ENCODE peak calls at places on chromosome 7, in eight cellular contexts. W is skeletal muscle cell; V is sigmoid colon; R is AG04450; P is naive thymus-derived CD4-positive, alpha-beta T cell; M is tibial nerve; E is heart left ventricle; L is adipocyte. Q is an unnamed sample.

GRCh38 chr7:64183126-64183742 is 23.8 kb upstream of the ZNF735 start:
- DNase-seq in W (no peak), V (no peak), E (no peak), M (no peak), P (peak), L (peak), R (no peak), Q (peak)

GRCh38 chr7:143494622-143495021 is 16.9 kb downstream of the TAS2R41 start:
- DNase-seq in V (no peak), L (peak), P (no peak), W (no peak), E (no peak), M (no peak), R (no peak), Q (no peak)

GRCh38 chr7:135710417-135711138 is 17.4 kb downstream of the SLC13A4 start:
- DNase-seq in V (no peak), L (no peak), P (no peak), E (no peak), W (no peak), M (no peak), R (no peak), Q (no peak)

GRCh38 chr7:106126170-106126938 is 14.2 kb upstream of the SYPL1 start:
- DNase-seq in L (no peak), P (peak), R (no peak), E (no peak), W (peak), M (no peak), V (no peak), Q (no peak)

GRCh38 chr7:157851501-157852067 is 514.8 kb downstream of the DNAJB6 start:
- DNase-seq in R (no peak), V (peak), P (peak), L (no peak), E (peak), M (peak), W (no peak), Q (peak)

GRCh38 chr7:79377097-79377496 is 76.4 kb downstream of the MAGI2 start:
- DNase-seq in M (no peak), V (no peak), L (peak), W (peak), R (no peak), E (no peak), P (no peak), Q (no peak)

GRCh38 chr7:74525881-74526280 is 72.2 kb downstream of the GTF2IRD1 start:
- DNase-seq in M (no peak), W (no peak), V (no peak), E (no peak), R (no peak), L (no peak), P (no peak), Q (no peak)

GRCh38 chr7:5532520-5533335 is 109.1 kb upstream of the TNRC18 start:
- DNase-seq in L (no peak), P (peak), M (no peak), E (no peak), R (no peak), W (no peak), V (peak), Q (peak)

GRCh38 chr7:127833641-127834040 is 181.6 kb downstream of the SND1 start:
- DNase-seq in R (no peak), W (peak), M (no peak), L (peak), P (no peak), V (no peak), E (no peak), Q (no peak)

GRCh38 chr7:371779-372545 is 82.0 kb downstream of the FOXL3 start:
- DNase-seq in V (peak), W (no peak), E (no peak), L (no peak), M (peak), P (no peak), R (no peak), Q (peak)

GRCh38 chr7:159120540-159120919 is 24.1 kb downstream of the VIPR2 start:
- DNase-seq in P (no peak), L (no peak), E (no peak), W (no peak), M (no peak), R (no peak), V (no peak), Q (peak)

GRCh38 chr7:20280475-20281351 is 50.0 kb upstream of the ITGB8 start:
- DNase-seq in V (no peak), R (peak), W (peak), L (peak), P (no peak), M (no peak), E (no peak), Q (no peak)

GRCh38 chr7:153392726-153393125 is 633.2 kb downstream of the ACTR3B start:
- DNase-seq in M (no peak), V (no peak), W (no peak), L (no peak), P (no peak), R (no peak), E (no peak), Q (no peak)

GRCh38 chr7:29995652-29996051 is 6.1 kb upstream of the SCRN1 start:
- DNase-seq in V (no peak), W (no peak), R (no peak), P (no peak), M (no peak), L (peak), E (no peak), Q (no peak)

GRCh38 chr7:157700237-157701005 is 363.6 kb downstream of the DNAJB6 start:
- DNase-seq in P (no peak), V (peak), R (no peak), W (no peak), E (no peak), L (no peak), M (no peak), Q (no peak)

GRCh38 chr7:78912781-78913180 is 540.7 kb downstream of the MAGI2 start:
- DNase-seq in P (no peak), M (no peak), R (no peak), W (peak), E (no peak), V (no peak), L (peak), Q (no peak)

GRCh38 chr7:106561151-106561550 is 99.8 kb downstream of the CCDC71L start:
- DNase-seq in P (no peak), E (no peak), V (no peak), R (no peak), M (no peak), W (no peak), L (no peak), Q (no peak)

GRCh38 chr7:149420006-149420405 is 40.9 kb downstream of the ZNF777 start:
- DNase-seq in P (no peak), M (no peak), E (no peak), V (no peak), W (no peak), R (no peak), L (no peak), Q (no peak)

GRCh38 chr7:149423441-149423970 is 37.4 kb downstream of the ZNF777 start:
- DNase-seq in W (no peak), L (no peak), R (no peak), M (no peak), P (no peak), E (no peak), V (no peak), Q (no peak)

GRCh38 chr7:149422065-149422913 is 38.6 kb downstream of the ZNF777 start:
- DNase-seq in R (peak), E (peak), M (no peak), P (peak), V (no peak), L (peak), W (peak), Q (peak)

GRCh38 chr7:149427096-149427680 is 33.7 kb downstream of the ZNF777 start:
- DNase-seq in R (no peak), M (no peak), V (no peak), E (no peak), P (no peak), W (no peak), L (peak), Q (no peak)

GRCh38 chr7:149422914-149423285 is 38.0 kb downstream of the ZNF777 start:
- DNase-seq in M (no peak), L (no peak), P (peak), W (no peak), E (no peak), R (no peak), V (no peak), Q (no peak)
- H3K4me3 ChIP-seq in M (peak), L (peak), P (peak), W (peak), E (peak), R (peak), V (peak), Q (peak)

GRCh38 chr7:41701542-41701941 is 1.3 kb downstream of the INHBA start:
- DNase-seq in M (no peak), R (no peak), W (no peak), E (no peak), V (no peak), P (no peak), L (peak), Q (no peak)

GRCh38 chr7:41699532-41699931 is 3.4 kb downstream of the INHBA start:
- DNase-seq in W (no peak), R (no peak), V (no peak), M (no peak), L (peak), E (no peak), P (no peak), Q (no peak)

GRCh38 chr7:41700044-41700471 is 2.8 kb downstream of the INHBA start:
- DNase-seq in M (no peak), R (no peak), P (no peak), V (no peak), E (no peak), L (peak), W (no peak), Q (no peak)

GRCh38 chr7:41702635-41703371 is at the start of gene INHBA:
- DNase-seq in W (peak), P (no peak), L (peak), V (no peak), E (no peak), R (peak), M (no peak), Q (no peak)

DNA sequence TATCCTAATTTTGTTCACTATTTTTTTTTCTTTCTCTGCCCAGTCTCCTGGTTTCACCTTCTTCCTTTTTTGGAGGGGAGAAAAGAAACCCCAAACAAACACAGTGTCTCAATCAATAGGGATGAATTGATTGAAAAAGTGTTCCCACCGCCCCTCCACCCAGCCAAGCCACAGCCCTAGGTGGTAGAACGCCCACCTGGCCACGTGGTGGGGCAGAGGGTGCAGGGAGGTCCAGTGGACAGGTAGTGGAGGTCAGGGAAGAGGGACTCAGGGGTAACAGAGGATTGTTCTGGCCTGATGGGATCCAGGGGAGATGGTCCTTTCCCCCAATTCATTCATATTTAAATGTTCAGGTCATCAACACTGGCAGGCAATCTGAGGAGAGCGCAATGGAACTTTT is 1.8 kb downstream of the INHBA start:
- DNase-seq in P (no peak), M (no peak), E (no peak), W (no peak), L (no peak), V (no peak), R (no peak), Q (no peak)
- H3K4me3 ChIP-seq in P (no peak), M (peak), E (no peak), W (peak), L (peak), V (no peak), R (peak), Q (no peak)

GRCh38 chr7:15643000-15643705 is 43.3 kb downstream of the MEOX2 start:
- DNase-seq in W (no peak), L (no peak), E (no peak), M (no peak), R (no peak), V (no peak), P (no peak), Q (no peak)

GRCh38 chr7:15652776-15653290 is 33.6 kb downstream of the MEOX2 start:
- DNase-seq in V (no peak), E (no peak), R (no peak), L (peak), P (no peak), M (no peak), W (no peak), Q (no peak)

GRCh38 chr7:15651693-15652092 is 34.8 kb downstream of the MEOX2 start:
- DNase-seq in V (no peak), M (no peak), L (no peak), W (no peak), E (no peak), P (no peak), R (no peak), Q (no peak)

GRCh38 chr7:15647309-15647708 is 39.2 kb downstream of the MEOX2 start:
- DNase-seq in V (no peak), P (no peak), E (no peak), L (peak), W (peak), M (no peak), R (no peak), Q (no peak)

DNA sequence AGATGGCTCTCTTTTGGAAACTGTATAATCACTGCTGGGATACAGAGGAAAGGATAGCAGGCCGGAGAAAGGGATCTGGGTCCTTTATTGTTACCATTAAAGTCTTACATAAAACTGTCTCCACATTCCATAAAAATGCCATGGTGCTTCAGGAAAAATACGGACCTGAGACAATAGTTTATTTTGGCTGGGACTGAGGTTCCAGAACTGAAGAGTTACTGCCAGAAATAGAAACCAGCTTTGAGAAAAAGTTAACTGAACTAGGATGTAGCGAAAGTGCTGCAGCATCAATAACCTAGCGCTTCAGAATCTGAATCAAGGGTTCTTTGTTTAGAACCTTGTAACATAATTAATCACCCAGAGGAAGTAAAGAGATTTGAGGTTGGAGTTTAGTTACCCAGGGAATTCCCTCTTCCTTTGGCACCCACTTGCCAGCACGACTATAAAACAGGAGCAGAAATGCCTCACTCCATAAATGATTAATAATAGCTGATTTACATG is 38.0 kb downstream of the MEOX2 start:
- DNase-seq in R (no peak), L (no peak), M (no peak), W (no peak), P (no peak), V (no peak), E (no peak), Q (no peak)
- H3K4me3 ChIP-seq in R (no peak), L (peak), M (peak), W (no peak), P (no peak), V (no peak), E (no peak), Q (no peak)

GRCh38 chr7:2607122-2607912 is 24.5 kb upstream of the TTYH3 start:
- DNase-seq in P (no peak), M (no peak), E (peak), L (no peak), W (no peak), R (no peak), V (peak), Q (peak)
- H3K4me3 ChIP-seq in P (no peak), M (no peak), E (no peak), L (no peak), W (no peak), R (no peak), V (no peak), Q (no peak)

GRCh38 chr7:37920619-37921339 is at the start of gene EPDR1:
- DNase-seq in L (peak), E (peak), V (peak), M (peak), P (peak), R (no peak), W (no peak), Q (peak)

GRCh38 chr7:37920305-37920618 is 178 bp upstream of the EPDR1 start:
- DNase-seq in E (no peak), W (no peak), P (no peak), M (no peak), L (no peak), R (no peak), V (no peak), Q (no peak)

GRCh38 chr7:37921340-37921805 is 933 bp downstream of the EPDR1 start:
- DNase-seq in E (peak), R (no peak), P (no peak), L (peak), W (no peak), M (no peak), V (no peak), Q (peak)

GRCh38 chr7:37923996-37924395 is 3.6 kb downstream of the EPDR1 start:
- DNase-seq in R (no peak), P (no peak), W (no peak), M (no peak), L (no peak), E (no peak), V (no peak), Q (no peak)

GRCh38 chr7:37921876-37922275 is 1.4 kb downstream of the EPDR1 start:
- DNase-seq in W (no peak), E (no peak), V (no peak), R (no peak), P (no peak), L (no peak), M (no peak), Q (no peak)
- H3K4me3 ChIP-seq in W (no peak), E (peak), V (peak), R (no peak), P (no peak), L (peak), M (peak), Q (peak)

GRCh38 chr7:147413243-147413642 is 1177.3 kb upstream of the C7orf33 start:
- DNase-seq in E (no peak), L (no peak), W (no peak), P (no peak), R (no peak), V (no peak), M (no peak), Q (no peak)
- H3K4me3 ChIP-seq in E (no peak), L (peak), W (no peak), P (no peak), R (peak), V (no peak), M (no peak), Q (no peak)

GRCh38 chr7:129698516-129699418 is 87.2 kb downstream of the NRF1 start:
- DNase-seq in P (no peak), V (no peak), M (no peak), E (no peak), W (no peak), R (no peak), L (no peak), Q (no peak)

GRCh38 chr7:129702761-129703338 is 91.3 kb downstream of the NRF1 start:
- DNase-seq in W (no peak), M (no peak), R (no peak), V (no peak), L (peak), E (no peak), P (no peak), Q (no peak)

GRCh38 chr7:129703751-129704150 is 92.2 kb downstream of the NRF1 start:
- DNase-seq in R (no peak), W (no peak), P (no peak), V (no peak), L (no peak), M (no peak), E (no peak), Q (no peak)

GRCh38 chr7:129707910-129708490 is 96.5 kb downstream of the NRF1 start:
- DNase-seq in E (no peak), W (no peak), M (no peak), L (no peak), R (no peak), P (no peak), V (no peak), Q (no peak)

GRCh38 chr7:129702316-129702715 is 90.8 kb downstream of the NRF1 start:
- DNase-seq in W (no peak), P (no peak), E (no peak), R (no peak), V (no peak), L (peak), M (no peak), Q (no peak)
- H3K4me3 ChIP-seq in W (no peak), P (no peak), E (no peak), R (no peak), V (no peak), L (no peak), M (no peak), Q (no peak)

DNA sequence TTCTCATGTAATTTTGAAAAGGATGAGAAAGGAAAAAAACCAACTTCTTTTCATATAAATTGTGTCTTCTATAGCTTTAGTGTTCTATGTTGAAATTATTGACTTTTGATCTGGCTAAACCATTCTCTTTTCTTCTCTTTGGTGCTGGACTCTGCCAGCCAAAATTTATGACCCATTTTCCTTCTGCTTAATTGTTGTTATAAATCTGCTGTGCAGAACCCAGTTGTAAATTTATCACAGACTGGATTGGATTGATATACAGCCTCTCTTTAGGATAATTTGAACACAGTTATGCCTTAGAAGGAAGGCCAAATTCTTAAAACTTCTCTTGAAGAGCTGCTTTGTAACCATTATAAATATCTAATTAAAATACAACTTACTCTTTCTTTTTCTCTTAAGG is 93.8 kb downstream of the PARP12 start:
- DNase-seq in E (no peak), L (no peak), P (no peak), V (no peak), M (no peak), W (no peak), R (no peak), Q (no peak)
- H3K4me3 ChIP-seq in E (no peak), L (no peak), P (no peak), V (no peak), M (no peak), W (no peak), R (no peak), Q (no peak)

GRCh38 chr7:80488406-80488805 is 23.5 kb downstream of the GNAT3 start:
- DNase-seq in V (no peak), P (no peak), M (no peak), W (no peak), E (no peak), R (no peak), L (peak), Q (no peak)
- H3K4me3 ChIP-seq in V (no peak), P (no peak), M (no peak), W (no peak), E (no peak), R (no peak), L (peak), Q (no peak)